ENCODE peak calls at places on chromosome 6, in eight cellular contexts. K, F, A, R, Z, O, G and D are unnamed samples.

GRCh38 chr6:111799576-111800467 is 73.4 kb downstream of the FYN start:
- DNase-seq in A (no peak), F (no peak), R (no peak), G (no peak), Z (no peak), K (no peak), O (no peak), D (no peak)

GRCh38 chr6:36979343-36979742 is 6.7 kb downstream of the MTCH1 start:
- DNase-seq in A (no peak), K (no peak), F (no peak), G (peak), Z (no peak), O (peak), R (no peak), D (no peak)

GRCh38 chr6:167350322-167350721 is 25.4 kb downstream of the TTLL2 start:
- DNase-seq in Z (no peak), G (no peak), R (no peak), K (no peak), F (no peak), O (no peak), A (no peak), D (no peak)

GRCh38 chr6:26193467-26194328 is 106.5 kb downstream of the HFE start:
- DNase-seq in F (no peak), R (no peak), O (no peak), K (no peak), G (no peak), Z (no peak), A (no peak), D (no peak)

GRCh38 chr6:87277123-87277522 is 45.3 kb upstream of the SMIM8 start:
- DNase-seq in G (no peak), A (no peak), Z (no peak), R (peak), K (no peak), F (no peak), O (peak), D (no peak)

GRCh38 chr6:75896526-75896925 is 147.5 kb downstream of the MYO6 start:
- DNase-seq in Z (no peak), O (no peak), R (peak), K (no peak), A (no peak), G (no peak), F (no peak), D (no peak)

GRCh38 chr6:2542858-2543218 is 207.9 kb downstream of the MYLK4 start:
- DNase-seq in O (no peak), F (peak), K (peak), G (no peak), R (peak), A (no peak), Z (peak), D (no peak)

GRCh38 chr6:3825331-3825831 is 23.8 kb upstream of the FAM50B start:
- DNase-seq in G (peak), Z (no peak), K (no peak), R (peak), F (no peak), A (no peak), O (peak), D (peak)

GRCh38 chr6:12791371-12791770 is 74.8 kb downstream of the PHACTR1 start:
- DNase-seq in O (no peak), G (no peak), Z (no peak), F (no peak), K (no peak), R (no peak), A (no peak), D (no peak)

GRCh38 chr6:40928738-40929137 is 110.3 kb downstream of the UNC5CL start:
- DNase-seq in Z (no peak), K (no peak), R (no peak), A (no peak), O (no peak), F (no peak), G (no peak), D (no peak)

GRCh38 chr6:21504790-21505189 is 88.8 kb upstream of the SOX4 start:
- DNase-seq in F (no peak), O (no peak), A (no peak), R (no peak), Z (no peak), G (no peak), K (no peak), D (no peak)

GRCh38 chr6:42210551-42210950 is 7.1 kb downstream of the MRPS10 start:
- DNase-seq in R (no peak), F (no peak), A (no peak), K (no peak), G (no peak), Z (no peak), O (peak), D (no peak)

GRCh38 chr6:45626087-45626891 is 248.6 kb upstream of the SUPT3H start:
- DNase-seq in F (no peak), O (no peak), G (no peak), K (no peak), R (no peak), A (no peak), Z (no peak), D (no peak)

GRCh38 chr6:15628499-15629131 is 34.2 kb downstream of the DTNBP1 start:
- DNase-seq in A (no peak), Z (no peak), K (no peak), R (no peak), G (no peak), F (no peak), O (no peak), D (no peak)

GRCh38 chr6:303948-304558 is 11.8 kb downstream of the DUSP22 start:
- DNase-seq in O (no peak), R (no peak), G (no peak), K (no peak), Z (no peak), F (no peak), A (no peak), D (no peak)

GRCh38 chr6:26016326-26017275 is 54.0 kb downstream of the TRIM38 start:
- DNase-seq in K (no peak), A (no peak), F (no peak), O (no peak), G (peak), Z (no peak), R (no peak), D (peak)

GRCh38 chr6:16505711-16506362 is 255.4 kb downstream of the ATXN1 start:
- DNase-seq in K (no peak), Z (no peak), R (no peak), G (peak), F (no peak), O (peak), A (no peak), D (no peak)

GRCh38 chr6:134937426-134937825 is 12.5 kb downstream of the ALDH8A1 start:
- DNase-seq in A (no peak), G (no peak), R (no peak), O (no peak), F (no peak), K (no peak), Z (no peak), D (no peak)

GRCh38 chr6:6505111-6505510 is 83.4 kb upstream of the LY86 start:
- DNase-seq in F (no peak), R (no peak), G (no peak), O (no peak), A (no peak), Z (no peak), K (no peak), D (no peak)

GRCh38 chr6:162615016-162615717 is 112.4 kb downstream of the PRKN start:
- DNase-seq in F (no peak), Z (peak), A (no peak), O (no peak), G (no peak), R (no peak), K (no peak), D (no peak)

GRCh38 chr6:134249759-134250602 is 67.9 kb downstream of the SGK1 start:
- DNase-seq in O (peak), R (no peak), F (no peak), A (no peak), Z (no peak), G (no peak), K (no peak), D (no peak)

GRCh38 chr6:82458705-82459104 is 95.1 kb downstream of the TPBG start:
- DNase-seq in F (no peak), K (no peak), A (no peak), O (no peak), R (no peak), Z (no peak), G (no peak), D (no peak)

GRCh38 chr6:90284745-90285481 is 11.7 kb downstream of the BACH2 start:
- DNase-seq in R (peak), G (no peak), A (no peak), O (peak), F (no peak), Z (no peak), K (peak), D (no peak)

GRCh38 chr6:158543606-158544185 is 16.2 kb upstream of the TMEM181 start:
- DNase-seq in G (no peak), K (no peak), F (no peak), R (no peak), O (no peak), A (no peak), Z (no peak), D (no peak)

GRCh38 chr6:42224222-42225042 is 6.8 kb upstream of the MRPS10 start:
- DNase-seq in K (peak), Z (no peak), R (peak), A (no peak), O (peak), G (no peak), F (peak), D (no peak)

GRCh38 chr6:148629197-148629909 is 117.5 kb upstream of the UST start:
- DNase-seq in K (no peak), A (no peak), G (peak), O (no peak), Z (no peak), F (no peak), R (no peak), D (no peak)

GRCh38 chr6:36829919-36830544 is 9.2 kb downstream of the CPNE5 start:
- DNase-seq in A (no peak), Z (no peak), R (no peak), K (no peak), G (peak), O (peak), F (peak), D (peak)

GRCh38 chr6:128039542-128039941 is 138.7 kb upstream of the THEMIS start:
- DNase-seq in F (no peak), A (no peak), O (no peak), Z (no peak), R (no peak), K (no peak), G (no peak), D (no peak)

GRCh38 chr6:144576871-144577270 is 291.7 kb downstream of the UTRN start:
- DNase-seq in Z (no peak), G (no peak), O (no peak), A (no peak), R (no peak), F (no peak), K (no peak), D (no peak)

GRCh38 chr6:43047998-43048397 is 5.7 kb downstream of the CUL7 start:
- DNase-seq in R (no peak), Z (no peak), G (no peak), O (no peak), A (no peak), F (no peak), K (no peak), D (peak)

GRCh38 chr6:26053929-26054658 is 33.1 kb upstream of the HFE start:
- DNase-seq in K (no peak), G (no peak), F (no peak), R (no peak), O (no peak), Z (no peak), A (no peak), D (no peak)

GRCh38 chr6:74480561-74480960 is 725.3 kb downstream of the COL12A1 start:
- DNase-seq in R (no peak), F (no peak), O (no peak), Z (no peak), K (no peak), A (no peak), G (no peak), D (no peak)

GRCh38 chr6:13761361-13762036 is 49.9 kb upstream of the RANBP9 start:
- DNase-seq in Z (no peak), R (no peak), F (no peak), G (no peak), O (no peak), K (no peak), A (no peak), D (no peak)

GRCh38 chr6:87482382-87482781 is 9.6 kb downstream of the SLC35A1 start:
- DNase-seq in R (no peak), A (no peak), Z (no peak), F (no peak), O (no peak), G (no peak), K (no peak), D (no peak)

GRCh38 chr6:24856954-24857670 is 58.4 kb upstream of the ARMH2 start:
- DNase-seq in K (no peak), F (no peak), A (no peak), Z (no peak), G (no peak), R (no peak), O (no peak), D (no peak)

GRCh38 chr6:10510592-10511367 is 10.4 kb upstream of the GCNT2 start:
- DNase-seq in K (no peak), G (no peak), F (peak), R (peak), A (peak), O (peak), Z (peak), D (peak)

GRCh38 chr6:37512400-37512958 is 12.8 kb upstream of the CCDC167 start:
- DNase-seq in G (no peak), K (no peak), O (no peak), Z (no peak), R (no peak), F (no peak), A (no peak), D (no peak)

GRCh38 chr6:69601132-69601531 is 195.7 kb downstream of the LMBRD1 start:
- DNase-seq in K (no peak), F (no peak), R (no peak), O (no peak), G (no peak), A (no peak), Z (no peak), D (no peak)